ENCODE peak calls at places on chromosomes 2 and 18, in five cellular contexts. U, B, Y, F and I are unnamed samples.

GRCh38 chr2:46286715-46287114 is 10.5 kb upstream of the EPAS1 start:
- DNase-seq in F (no peak), U (no peak), B (no peak), Y (no peak), I (no peak)

GRCh38 chr2:26687785-26688184 is 4.7 kb upstream of the KCNK3 start:
- DNase-seq in Y (no peak), B (no peak), U (peak), F (no peak), I (no peak)

GRCh38 chr2:62586981-62587380 is 81.0 kb upstream of the TMEM17 start:
- DNase-seq in U (no peak), B (peak), Y (peak), F (no peak), I (peak)

GRCh38 chr2:120239488-120240287 is 13.0 kb upstream of the RALB start:
- DNase-seq in Y (no peak), B (peak), F (no peak), U (no peak), I (no peak)

GRCh38 chr18:49241852-49242251 is 218.6 kb downstream of the DYM start:
- DNase-seq in Y (no peak), F (no peak), U (no peak), B (peak), I (no peak)

GRCh38 chr2:5164806-5165525 is 527.2 kb upstream of the SOX11 start:
- DNase-seq in B (peak), F (no peak), Y (no peak), U (peak), I (no peak)

GRCh38 chr2:98869272-98869641 is 66.8 kb downstream of the CRACDL start:
- DNase-seq in B (no peak), F (no peak), U (peak), Y (no peak), I (no peak)

GRCh38 chr2:187261705-187262104 is 186.3 kb downstream of the CALCRL start:
- DNase-seq in U (no peak), Y (no peak), F (no peak), B (no peak), I (no peak)

GRCh38 chr2:108910541-108911396 is 78.3 kb downstream of the EDAR start:
- DNase-seq in U (no peak), Y (no peak), F (no peak), B (no peak), I (no peak)

GRCh38 chr18:36176177-36176584 is 11.1 kb upstream of the MOCOS start:
- DNase-seq in Y (no peak), U (no peak), F (no peak), B (no peak), I (no peak)

GRCh38 chr2:217685255-217685605 is 317.6 kb downstream of the TNS1 start:
- DNase-seq in F (no peak), B (peak), U (peak), Y (no peak), I (no peak)

GRCh38 chr2:111252436-111252835 is 131.7 kb downstream of the BCL2L11 start:
- DNase-seq in Y (no peak), F (no peak), U (no peak), B (no peak), I (no peak)

GRCh38 chr18:36849288-36850011 is 20.5 kb downstream of the KIAA1328 start:
- DNase-seq in Y (no peak), B (peak), F (no peak), U (no peak), I (no peak)

GRCh38 chr2:20198001-20198400 is 26.9 kb downstream of the SDC1 start:
- DNase-seq in Y (no peak), B (no peak), F (no peak), U (peak), I (no peak)

GRCh38 chr2:118909191-118909590 is 32.8 kb upstream of the MARCO start:
- DNase-seq in Y (no peak), B (no peak), U (no peak), F (no peak), I (no peak)

GRCh38 chr2:177169810-177170514 is 42.6 kb upstream of the HNRNPA3 start:
- DNase-seq in U (peak), B (no peak), Y (peak), F (no peak), I (peak)

GRCh38 chr2:195656131-195656858 is 731 bp upstream of the SLC39A10 start:
- DNase-seq in B (no peak), Y (no peak), F (no peak), U (peak), I (no peak)

GRCh38 chr18:26746284-26747130 is 119.0 kb downstream of the AQP4 start:
- DNase-seq in B (no peak), F (no peak), U (no peak), Y (no peak), I (no peak)

GRCh38 chr18:3441290-3441689 is 8.7 kb upstream of the TGIF1 start:
- DNase-seq in U (peak), F (no peak), B (peak), Y (no peak), I (no peak)

GRCh38 chr2:32977228-32977758 is 30.5 kb downstream of the LTBP1 start:
- DNase-seq in F (no peak), U (peak), B (no peak), Y (no peak), I (no peak)

GRCh38 chr18:2978626-2979025 is 34.3 kb downstream of the LPIN2 start:
- DNase-seq in B (peak), Y (no peak), U (no peak), F (peak), I (no peak)

GRCh38 chr2:9699139-9699823 is 68.5 kb upstream of the YWHAQ start:
- DNase-seq in B (peak), Y (no peak), F (peak), U (no peak), I (no peak)

GRCh38 chr18:54973046-54973445 is 13.8 kb upstream of the CCDC68 start:
- DNase-seq in F (no peak), U (no peak), Y (no peak), B (no peak), I (no peak)

GRCh38 chr2:25032901-25033300 is 9.0 kb upstream of the EFR3B start:
- DNase-seq in U (no peak), Y (no peak), B (no peak), F (no peak), I (no peak)

GRCh38 chr2:156331572-156332451 is 709 bp downstream of the NR4A2 start:
- DNase-seq in F (peak), Y (peak), U (peak), B (peak), I (peak)

GRCh38 chr2:177429688-177430325 is 37.2 kb downstream of the AGPS start:
- DNase-seq in F (no peak), B (peak), Y (no peak), U (no peak), I (no peak)

GRCh38 chr2:84989422-84989821 is 18.5 kb downstream of the KCMF1 start:
- DNase-seq in U (no peak), B (no peak), Y (no peak), F (no peak), I (no peak)

GRCh38 chr2:160207804-160208661 is 8.0 kb upstream of the ITGB6 start:
- DNase-seq in Y (no peak), F (peak), U (no peak), B (peak), I (no peak)

GRCh38 chr18:79664525-79665125 is 15.0 kb upstream of the CTDP1 start:
- DNase-seq in Y (no peak), F (no peak), U (no peak), B (peak), I (no peak)

GRCh38 chr2:202064206-202064880 is 8.7 kb upstream of the KIAA2012 start:
- DNase-seq in U (peak), B (peak), Y (no peak), F (peak), I (no peak)

GRCh38 chr2:152925540-152926448 is 207.4 kb downstream of the ARL6IP6 start:
- DNase-seq in Y (peak), U (peak), F (peak), B (peak), I (peak)

GRCh38 chr2:109447811-109448210 is 166.0 kb downstream of the SEPTIN10 start:
- DNase-seq in F (no peak), B (peak), Y (no peak), U (no peak), I (no peak)

GRCh38 chr2:235659767-235660322 is 166.0 kb downstream of the AGAP1 start:
- DNase-seq in U (no peak), Y (no peak), B (peak), F (no peak), I (no peak)

GRCh38 chr18:3380384-3380961 is 69.5 kb upstream of the TGIF1 start:
- DNase-seq in F (peak), B (no peak), Y (no peak), U (peak), I (no peak)

GRCh38 chr2:75289771-75290170 is 90.5 kb upstream of the TACR1 start:
- DNase-seq in Y (no peak), U (no peak), B (peak), F (no peak), I (no peak)

GRCh38 chr2:160087854-160088745 is 25.7 kb upstream of the PLA2R1 start:
- DNase-seq in U (peak), F (no peak), Y (no peak), B (peak), I (no peak)

GRCh38 chr2:76391663-76392062 is 680.9 kb upstream of the GCFC2 start:
- DNase-seq in F (no peak), U (peak), B (peak), Y (no peak), I (no peak)